ENCODE peak calls at places on chromosomes 7 and 10, in ten cellular contexts. V, I, S, C, G, M, Y, J, Q and D are unnamed samples.

GRCh38 chr7:77200542-77200941 is 923 bp upstream of the FGL2 start:
- DNase-seq in V (no peak), I (no peak), S (no peak), C (no peak), G (no peak), M (no peak), Y (no peak), J (no peak), Q (no peak), D (no peak)

GRCh38 chr10:50946991-50947781 is 61.8 kb upstream of the A1CF start:
- DNase-seq in V (no peak), I (no peak), S (no peak), C (peak; percentile 11), G (peak; percentile 63), M (no peak), Y (no peak), J (no peak), Q (no peak), D (no peak)

GRCh38 chr7:44979481-44980392 is 922 bp upstream of the MYO1G start:
- DNase-seq in V (no peak), I (no peak), S (peak; percentile 51), C (no peak), G (no peak), M (no peak), Y (peak; percentile 35), J (peak; percentile 62), Q (no peak), D (no peak)

GRCh38 chr10:60964257-60965235 is 20.6 kb upstream of the RHOBTB1 start:
- DNase-seq in V (peak; percentile 98), I (peak; percentile 80), S (peak; percentile 24), C (peak; percentile 92), G (peak; percentile 75), M (no peak), Y (peak; percentile 83), J (peak; percentile 82), Q (peak; percentile 65), D (peak; percentile 3)

GRCh38 chr10:79127151-79127961 is 58.6 kb downstream of the ZMIZ1 start:
- DNase-seq in V (peak; percentile 100), I (peak; percentile 50), S (peak; percentile 86), C (peak; percentile 87), G (peak; percentile 60), M (no peak), Y (peak; percentile 57), J (peak; percentile 91), Q (peak; percentile 97), D (no peak)

GRCh38 chr7:106752345-106752744 is 91.4 kb upstream of the CCDC71L start:
- DNase-seq in V (no peak), I (no peak), S (no peak), C (no peak), G (peak; percentile 40), M (no peak), Y (no peak), J (no peak), Q (peak; percentile 56), D (no peak)

GRCh38 chr10:104328916-104329710 is 9.2 kb downstream of the ITPRIP start:
- DNase-seq in V (peak; percentile 90), I (peak; percentile 77), S (peak; percentile 61), C (peak; percentile 90), G (no peak), M (no peak), Y (peak; percentile 58), J (peak; percentile 75), Q (no peak), D (peak; percentile 69)

GRCh38 chr10:43793714-43794113 is 145.0 kb upstream of the ZNF32 start:
- DNase-seq in V (no peak), I (no peak), S (no peak), C (peak; percentile 79), G (no peak), M (no peak), Y (no peak), J (no peak), Q (no peak), D (no peak)

GRCh38 chr7:21893401-21893800 is 52.3 kb downstream of the CDCA7L start:
- DNase-seq in V (no peak), I (no peak), S (no peak), C (no peak), G (no peak), M (no peak), Y (no peak), J (no peak), Q (no peak), D (no peak)

GRCh38 chr10:3828404-3829192 is 43.6 kb upstream of the KLF6 start:
- DNase-seq in V (peak; percentile 31), I (peak; percentile 62), S (no peak), C (peak; percentile 92), G (peak; percentile 78), M (no peak), Y (no peak), J (no peak), Q (no peak), D (no peak)

GRCh38 chr10:3827768-3828403 is 42.9 kb upstream of the KLF6 start:
- DNase-seq in V (no peak), I (no peak), S (no peak), C (no peak), G (no peak), M (no peak), Y (no peak), J (no peak), Q (no peak), D (no peak)

GRCh38 chr10:3830946-3831345 is 45.9 kb upstream of the KLF6 start:
- DNase-seq in V (no peak), I (no peak), S (no peak), C (peak; percentile 75), G (no peak), M (no peak), Y (no peak), J (peak; percentile 84), Q (no peak), D (no peak)

GRCh38 chr10:3827266-3827665 is 42.3 kb upstream of the KLF6 start:
- DNase-seq in V (no peak), I (no peak), S (no peak), C (no peak), G (no peak), M (no peak), Y (peak; percentile 12), J (no peak), Q (no peak), D (no peak)

GRCh38 chr10:3829193-3830050 is 44.4 kb upstream of the KLF6 start:
- DNase-seq in V (no peak), I (no peak), S (peak; percentile 67), C (peak; percentile 37), G (no peak), M (no peak), Y (peak; percentile 21), J (peak; percentile 68), Q (no peak), D (no peak)
- H3K4me3 ChIP-seq in V (peak overlapping the region; percentile 71), I (peak overlapping the region; percentile 31), S (no peak overlapping the region), C (peak overlapping the region; percentile 34), G (no peak overlapping the region), M (no peak overlapping the region), Y (no peak overlapping the region), J (no peak overlapping the region), Q (peak overlapping the region; percentile 42), D (peak overlapping the region; percentile 71)

DNA sequence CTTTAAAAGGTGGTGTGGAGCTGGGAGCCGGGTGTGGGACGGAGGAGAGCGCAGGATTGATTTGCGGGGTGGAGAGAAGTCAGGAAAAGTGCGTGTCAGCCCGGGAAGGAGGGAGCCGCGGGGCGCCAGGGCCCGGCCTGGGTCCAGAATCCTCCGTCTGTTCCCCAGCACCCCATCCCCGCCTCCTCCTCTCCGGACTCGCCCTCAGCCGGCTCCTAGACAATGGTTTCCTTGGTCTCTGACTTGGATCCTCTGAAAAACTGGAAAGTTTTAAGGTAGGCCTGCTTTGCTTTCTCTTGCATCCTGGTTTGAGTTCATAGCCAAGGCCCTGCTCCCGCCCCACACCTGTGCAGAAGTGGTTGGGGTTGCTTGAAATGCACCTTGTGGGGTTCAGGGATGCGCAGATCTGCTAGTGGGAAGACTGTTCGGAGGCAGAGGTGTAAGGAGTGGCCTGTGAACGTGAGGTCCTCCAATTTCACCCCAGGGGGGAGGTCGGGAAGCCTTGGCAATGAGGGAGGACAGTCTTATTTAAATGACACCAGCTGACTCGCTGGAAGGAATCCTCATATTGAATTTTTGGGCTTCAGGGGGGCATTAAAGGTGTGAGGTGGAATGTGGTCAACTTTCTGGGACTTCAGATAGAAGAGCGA is 219.0 kb upstream of the CELF2 start:
- DNase-seq in V (no peak), I (no peak), S (peak; percentile 50), C (no peak), G (no peak), M (no peak), Y (peak; percentile 57), J (peak; percentile 49), Q (no peak), D (no peak)
- H3K4me3 ChIP-seq in V (no peak overlapping the region), I (peak overlapping the region; percentile 20), S (no peak overlapping the region), C (peak overlapping the region; percentile 20), G (no peak overlapping the region), M (no peak overlapping the region), Y (peak overlapping the region; percentile 25), J (no peak overlapping the region), Q (peak overlapping the region; percentile 34), D (peak overlapping the region; percentile 63)

GRCh38 chr10:62639139-62639538 is 165.4 kb upstream of the ADO start:
- DNase-seq in V (no peak), I (no peak), S (no peak), C (no peak), G (no peak), M (no peak), Y (no peak), J (no peak), Q (no peak), D (no peak)

GRCh38 chr10:62637249-62638061 is 167.1 kb upstream of the ADO start:
- DNase-seq in V (peak; percentile 94), I (no peak), S (no peak), C (peak; percentile 70), G (peak; percentile 54), M (no peak), Y (no peak), J (no peak), Q (peak; percentile 33), D (no peak)

GRCh38 chr10:62635127-62635526 is 169.4 kb upstream of the ADO start:
- DNase-seq in V (no peak), I (no peak), S (no peak), C (no peak), G (no peak), M (no peak), Y (no peak), J (no peak), Q (no peak), D (no peak)

GRCh38 chr10:62638062-62638477 is 166.4 kb upstream of the ADO start:
- DNase-seq in V (no peak), I (no peak), S (no peak), C (peak; percentile 72), G (peak; percentile 13), M (no peak), Y (no peak), J (peak; percentile 49), Q (no peak), D (no peak)

DNA sequence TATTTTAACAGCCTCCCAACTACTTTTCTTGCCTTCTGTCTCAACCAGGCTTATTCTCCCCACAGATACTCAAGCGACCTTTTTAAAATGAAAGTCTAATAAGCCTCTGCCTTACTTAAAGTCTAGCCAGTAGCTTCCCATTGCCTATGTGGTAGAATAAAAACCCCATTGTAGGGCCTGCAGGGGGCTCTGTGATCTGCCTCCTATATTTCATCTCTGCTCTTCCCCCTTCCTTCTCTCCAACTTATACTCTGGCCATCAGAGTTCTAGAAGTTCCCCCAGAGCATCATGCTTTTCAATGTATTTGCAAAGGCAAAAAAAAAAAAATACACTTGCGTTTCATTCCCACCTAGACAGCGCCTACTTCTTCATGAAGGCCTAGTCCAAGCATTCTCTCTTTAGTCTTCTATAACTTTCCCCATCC is 167.7 kb upstream of the ADO start:
- DNase-seq in V (peak; percentile 43), I (no peak), S (peak; percentile 19), C (peak; percentile 21), G (no peak), M (no peak), Y (peak; percentile 14), J (no peak), Q (no peak), D (no peak)
- H3K4me3 ChIP-seq in V (no peak overlapping the region), I (no peak overlapping the region), S (no peak overlapping the region), C (no peak overlapping the region), G (no peak overlapping the region), M (no peak overlapping the region), Y (no peak overlapping the region), J (no peak overlapping the region), Q (no peak overlapping the region), D (peak overlapping the region; percentile 55)

GRCh38 chr10:69569144-69569934 is 3.9 kb downstream of the NEUROG3 start:
- DNase-seq in V (no peak), I (no peak), S (no peak), C (no peak), G (no peak), M (no peak), Y (peak; percentile 73), J (no peak), Q (no peak), D (no peak)
- H3K4me3 ChIP-seq in V (no peak overlapping the region), I (no peak overlapping the region), S (peak overlapping the region; percentile 31), C (no peak overlapping the region), G (no peak overlapping the region), M (no peak overlapping the region), Y (peak overlapping the region; percentile 67), J (no peak overlapping the region), Q (no peak overlapping the region), D (no peak overlapping the region)